ENCODE peak calls at places on chromosomes 7 and 10, in four cellular contexts. W, H, O and G are unnamed samples.

GRCh38 chr7:150503581-150503980 is 11.1 kb upstream of the GIMAP7 start:
- DNase-seq in O (no peak), H (no peak), W (no peak), G (no peak)

GRCh38 chr7:2570021-2570420 is 11.2 kb downstream of the IQCE start:
- DNase-seq in H (no peak), O (no peak), W (no peak), G (no peak)

GRCh38 chr7:42232275-42232674 is 4.7 kb downstream of the GLI3 start:
- DNase-seq in H (no peak), W (no peak), O (peak), G (no peak)

GRCh38 chr7:32501522-32501921 is 6.2 kb downstream of the AVL9 start:
- DNase-seq in W (no peak), O (peak), H (no peak), G (no peak)

GRCh38 chr10:26215923-26216576 is 524 bp upstream of the GAD2 start:
- DNase-seq in W (peak), O (peak), H (peak), G (peak)

GRCh38 chr10:56586391-56586790 is 225.3 kb upstream of the ZWINT start:
- DNase-seq in W (no peak), O (no peak), H (no peak), G (no peak)

GRCh38 chr10:624605-625334 is 64.7 kb downstream of the DIP2C start:
- DNase-seq in H (no peak), O (no peak), W (peak), G (peak)

GRCh38 chr7:105934577-105935185 is 28.4 kb upstream of the CDHR3 start:
- DNase-seq in W (peak), H (no peak), O (peak), G (no peak)

GRCh38 chr10:60176900-60177299 is 212.8 kb downstream of the ANK3 start:
- DNase-seq in W (no peak), H (no peak), O (no peak), G (no peak)

GRCh38 chr7:132232394-132232793 is 343.9 kb downstream of the PLXNA4 start:
- DNase-seq in H (no peak), W (no peak), O (no peak), G (no peak)

GRCh38 chr7:69879989-69880388 is 281.7 kb downstream of the AUTS2 start:
- DNase-seq in W (no peak), H (no peak), O (no peak), G (no peak)